ENCODE peak calls at places on chromosomes 12 and 14, in seven cellular contexts. One of them, this sample, is unnamed. For H3K36me3, the result is how much of the 10 kb centered on the place peaks cover.

GRCh38 chr14:53148612-53149202 is 4.4 kb downstream of the DDHD1 start:
- DNase-seq in astrocyte: no peak
- DNase-seq in upper lobe of left lung: no peak
- DNase-seq in brain microvascular endothelial cell: no peak
- DNase-seq in transverse colon: no peak
- DNase-seq in osteoblast: no peak
- DNase-seq in testis: no peak
- DNase-seq in this sample: no peak

GRCh38 chr14:56216631-56217379 is 98.6 kb downstream of the PELI2 start:
- DNase-seq in transverse colon: peak
- DNase-seq in testis: peak
- DNase-seq in astrocyte: peak
- DNase-seq in brain microvascular endothelial cell: no peak
- DNase-seq in upper lobe of left lung: peak
- DNase-seq in osteoblast: no peak
- DNase-seq in this sample: no peak

GRCh38 chr14:35279369-35279768 is 12.8 kb upstream of the PSMA6 start:
- DNase-seq in osteoblast: no peak
- DNase-seq in astrocyte: no peak
- DNase-seq in transverse colon: no peak
- DNase-seq in testis: no peak
- DNase-seq in upper lobe of left lung: no peak
- DNase-seq in brain microvascular endothelial cell: no peak
- DNase-seq in this sample: no peak

GRCh38 chr12:59067068-59067467 is 146.8 kb upstream of the LRIG3 start:
- DNase-seq in astrocyte: peak
- DNase-seq in osteoblast: no peak
- DNase-seq in brain microvascular endothelial cell: peak
- DNase-seq in transverse colon: no peak
- DNase-seq in upper lobe of left lung: no peak
- DNase-seq in testis: no peak
- DNase-seq in this sample: peak

GRCh38 chr12:122014781-122015180 is 6.9 kb upstream of the BCL7A start:
- DNase-seq in transverse colon: no peak
- DNase-seq in osteoblast: no peak
- DNase-seq in upper lobe of left lung: no peak
- DNase-seq in astrocyte: no peak
- DNase-seq in testis: no peak
- DNase-seq in brain microvascular endothelial cell: no peak
- DNase-seq in this sample: no peak

GRCh38 chr12:45349911-45350310 is 134.0 kb downstream of the ANO6 start:
- DNase-seq in upper lobe of left lung: no peak
- DNase-seq in osteoblast: peak
- DNase-seq in transverse colon: no peak
- DNase-seq in brain microvascular endothelial cell: no peak
- DNase-seq in astrocyte: no peak
- DNase-seq in testis: no peak
- DNase-seq in this sample: peak

GRCh38 chr12:124827588-124828184 is 36.0 kb downstream of the SCARB1 start:
- DNase-seq in upper lobe of left lung: no peak
- DNase-seq in testis: no peak
- DNase-seq in transverse colon: peak
- DNase-seq in osteoblast: peak
- DNase-seq in brain microvascular endothelial cell: no peak
- DNase-seq in astrocyte: no peak
- DNase-seq in this sample: no peak

GRCh38 chr12:94047781-94048567 is 100.4 kb upstream of the PLXNC1 start:
- DNase-seq in osteoblast: no peak
- DNase-seq in testis: no peak
- DNase-seq in brain microvascular endothelial cell: no peak
- DNase-seq in upper lobe of left lung: no peak
- DNase-seq in astrocyte: no peak
- DNase-seq in transverse colon: no peak
- DNase-seq in this sample: peak

GRCh38 chr12:128654462-128654861 is 169.3 kb downstream of the SLC15A4 start:
- DNase-seq in transverse colon: no peak
- DNase-seq in osteoblast: no peak
- DNase-seq in astrocyte: no peak
- DNase-seq in brain microvascular endothelial cell: no peak
- DNase-seq in testis: no peak
- DNase-seq in upper lobe of left lung: no peak
- DNase-seq in this sample: no peak

GRCh38 chr14:20487402-20487742 is 18.0 kb upstream of the RNASE10 start:
- DNase-seq in testis: no peak
- DNase-seq in osteoblast: no peak
- DNase-seq in astrocyte: no peak
- DNase-seq in transverse colon: no peak
- DNase-seq in brain microvascular endothelial cell: no peak
- DNase-seq in upper lobe of left lung: no peak
- DNase-seq in this sample: no peak
- TF ChIP-seq CTCF in testis: no peak
- TF ChIP-seq CTCF in osteoblast: no peak
- TF ChIP-seq CTCF in astrocyte: no peak
- TF ChIP-seq CTCF in transverse colon: no peak
- TF ChIP-seq CTCF in brain microvascular endothelial cell: no peak
- TF ChIP-seq CTCF in upper lobe of left lung: no peak
- TF ChIP-seq CTCF in this sample: peak

DNA sequence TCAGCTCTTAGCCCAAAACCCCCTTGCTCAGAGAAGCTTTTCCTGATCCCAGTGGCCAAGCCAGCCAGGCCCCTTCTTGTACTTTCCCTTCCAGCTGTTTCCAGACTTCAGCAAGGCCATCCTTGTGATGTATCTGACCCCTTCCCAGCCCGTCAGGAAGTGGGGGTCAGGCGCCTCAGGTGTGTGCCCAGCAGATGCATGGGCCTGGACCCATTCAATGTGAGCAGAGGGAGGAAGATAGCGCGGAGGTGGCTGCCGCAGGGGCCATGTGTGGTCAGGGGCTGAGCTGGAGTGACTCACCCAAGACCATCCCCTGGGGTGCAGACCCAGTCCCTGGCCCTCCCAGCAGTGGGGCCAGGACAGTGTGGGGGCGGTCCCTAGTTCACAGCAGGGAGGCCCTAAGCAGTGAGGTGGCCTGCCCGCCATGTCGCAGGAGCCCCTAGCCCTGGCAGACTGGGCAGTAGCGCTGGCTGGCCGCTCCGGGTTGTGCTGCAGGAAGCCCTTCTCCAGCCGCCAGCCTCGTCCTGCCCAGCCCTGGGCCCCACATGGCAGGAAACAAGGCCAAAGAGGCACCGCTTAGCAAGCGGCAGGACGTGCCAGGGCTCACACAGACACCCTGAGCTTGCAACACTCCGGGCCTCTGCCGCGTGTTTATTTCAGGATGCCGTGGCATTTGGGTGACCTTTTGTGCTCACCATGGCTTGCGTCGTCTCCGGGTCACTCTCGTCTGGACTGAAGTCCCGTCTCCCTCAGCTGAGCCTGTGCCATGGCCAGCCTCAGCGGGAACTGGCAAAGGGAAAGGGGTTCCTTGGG is 12.0 kb downstream of the ADSS1 start:
- DNase-seq in osteoblast: peak
- DNase-seq in astrocyte: no peak
- DNase-seq in brain microvascular endothelial cell: peak
- DNase-seq in upper lobe of left lung: peak
- DNase-seq in testis: peak
- DNase-seq in transverse colon: peak
- DNase-seq in this sample: peak
- H3K4me3 ChIP-seq in osteoblast: no peak
- H3K4me3 ChIP-seq in astrocyte: no peak
- H3K4me3 ChIP-seq in brain microvascular endothelial cell: no peak
- H3K4me3 ChIP-seq in upper lobe of left lung: no peak
- H3K4me3 ChIP-seq in testis: no peak
- H3K4me3 ChIP-seq in transverse colon: no peak
- H3K4me3 ChIP-seq in this sample: no peak

GRCh38 chr12:50452795-50453194 is 52.0 kb upstream of the DIP2B start:
- DNase-seq in osteoblast: no peak
- DNase-seq in transverse colon: no peak
- DNase-seq in upper lobe of left lung: no peak
- DNase-seq in brain microvascular endothelial cell: no peak
- DNase-seq in testis: no peak
- DNase-seq in astrocyte: no peak
- DNase-seq in this sample: no peak
- H3K36me3 ChIP-seq in osteoblast: under half
- H3K36me3 ChIP-seq in transverse colon: under half
- H3K36me3 ChIP-seq in upper lobe of left lung: under half
- H3K36me3 ChIP-seq in brain microvascular endothelial cell: under half
- H3K36me3 ChIP-seq in testis: under half
- H3K36me3 ChIP-seq in astrocyte: under half
- H3K36me3 ChIP-seq in this sample: under half

GRCh38 chr12:52319097-52319496 is 2.1 kb downstream of the KRT83 start:
- DNase-seq in transverse colon: no peak
- DNase-seq in astrocyte: no peak
- DNase-seq in upper lobe of left lung: peak
- DNase-seq in osteoblast: no peak
- DNase-seq in testis: no peak
- DNase-seq in brain microvascular endothelial cell: no peak
- DNase-seq in this sample: no peak
- TF ChIP-seq CTCF in transverse colon: no peak
- TF ChIP-seq CTCF in astrocyte: no peak
- TF ChIP-seq CTCF in upper lobe of left lung: no peak
- TF ChIP-seq CTCF in osteoblast: no peak
- TF ChIP-seq CTCF in testis: no peak
- TF ChIP-seq CTCF in brain microvascular endothelial cell: peak
- TF ChIP-seq CTCF in this sample: peak

DNA sequence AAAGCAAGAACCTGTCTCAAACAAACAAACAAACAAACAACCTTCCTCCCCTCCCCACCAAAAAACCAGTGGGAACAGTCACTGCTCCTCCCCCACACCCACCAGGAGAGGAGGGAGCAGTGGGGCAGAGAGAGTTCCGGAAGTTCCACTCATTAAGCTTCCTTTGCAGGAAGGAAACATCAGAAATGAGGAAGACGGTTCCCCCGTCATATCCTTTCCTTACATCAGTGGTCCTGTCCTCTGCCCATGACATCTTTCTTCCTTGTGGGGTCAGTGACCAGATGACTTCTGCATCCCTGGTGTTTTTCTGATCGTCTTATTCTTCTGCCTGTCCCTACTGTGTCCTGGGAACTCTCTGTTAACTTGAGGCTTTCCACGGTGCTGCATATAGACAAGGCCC is 40.8 kb upstream of the SPTLC2 start:
- DNase-seq in brain microvascular endothelial cell: no peak
- DNase-seq in osteoblast: no peak
- DNase-seq in transverse colon: no peak
- DNase-seq in testis: no peak
- DNase-seq in upper lobe of left lung: no peak
- DNase-seq in astrocyte: no peak
- DNase-seq in this sample: no peak
- H3K4me3 ChIP-seq in brain microvascular endothelial cell: no peak
- H3K4me3 ChIP-seq in osteoblast: no peak
- H3K4me3 ChIP-seq in transverse colon: no peak
- H3K4me3 ChIP-seq in testis: no peak
- H3K4me3 ChIP-seq in upper lobe of left lung: no peak
- H3K4me3 ChIP-seq in astrocyte: no peak
- H3K4me3 ChIP-seq in this sample: no peak

GRCh38 chr12:57099062-57099714 is 10.3 kb downstream of the NAB2 start:
- DNase-seq in transverse colon: no peak
- DNase-seq in brain microvascular endothelial cell: no peak
- DNase-seq in osteoblast: peak
- DNase-seq in testis: no peak
- DNase-seq in upper lobe of left lung: no peak
- DNase-seq in astrocyte: no peak
- DNase-seq in this sample: no peak
- H3K36me3 ChIP-seq in transverse colon: under half
- H3K36me3 ChIP-seq in brain microvascular endothelial cell: half or more
- H3K36me3 ChIP-seq in osteoblast: half or more
- H3K36me3 ChIP-seq in testis: under half
- H3K36me3 ChIP-seq in upper lobe of left lung: half or more
- H3K36me3 ChIP-seq in astrocyte: under half
- H3K36me3 ChIP-seq in this sample: under half

GRCh38 chr14:65940056-65940735 is 527.7 kb downstream of the FUT8 start:
- DNase-seq in testis: no peak
- DNase-seq in transverse colon: no peak
- DNase-seq in upper lobe of left lung: no peak
- DNase-seq in brain microvascular endothelial cell: no peak
- DNase-seq in osteoblast: no peak
- DNase-seq in astrocyte: no peak
- DNase-seq in this sample: peak
- TF ChIP-seq CTCF in testis: no peak
- TF ChIP-seq CTCF in transverse colon: no peak
- TF ChIP-seq CTCF in upper lobe of left lung: no peak
- TF ChIP-seq CTCF in brain microvascular endothelial cell: peak
- TF ChIP-seq CTCF in osteoblast: peak
- TF ChIP-seq CTCF in astrocyte: no peak
- TF ChIP-seq CTCF in this sample: no peak

GRCh38 chr12:3576891-3577290 is 85.9 kb downstream of the PRMT8 start:
- DNase-seq in testis: no peak
- DNase-seq in upper lobe of left lung: peak
- DNase-seq in osteoblast: no peak
- DNase-seq in astrocyte: no peak
- DNase-seq in transverse colon: no peak
- DNase-seq in brain microvascular endothelial cell: no peak
- DNase-seq in this sample: no peak
- H3K4me3 ChIP-seq in testis: no peak
- H3K4me3 ChIP-seq in upper lobe of left lung: no peak
- H3K4me3 ChIP-seq in osteoblast: no peak
- H3K4me3 ChIP-seq in astrocyte: no peak
- H3K4me3 ChIP-seq in transverse colon: no peak
- H3K4me3 ChIP-seq in brain microvascular endothelial cell: no peak
- H3K4me3 ChIP-seq in this sample: no peak

GRCh38 chr14:99447739-99448138 is 32.9 kb downstream of the SETD3 start:
- DNase-seq in astrocyte: no peak
- DNase-seq in upper lobe of left lung: no peak
- DNase-seq in transverse colon: no peak
- DNase-seq in testis: no peak
- DNase-seq in osteoblast: no peak
- DNase-seq in brain microvascular endothelial cell: no peak
- DNase-seq in this sample: no peak
- H3K36me3 ChIP-seq in astrocyte: under half
- H3K36me3 ChIP-seq in upper lobe of left lung: under half
- H3K36me3 ChIP-seq in transverse colon: under half
- H3K36me3 ChIP-seq in testis: under half
- H3K36me3 ChIP-seq in osteoblast: under half
- H3K36me3 ChIP-seq in brain microvascular endothelial cell: under half
- H3K36me3 ChIP-seq in this sample: under half

GRCh38 chr12:25970916-25971674 is 12.6 kb downstream of the RASSF8 start:
- DNase-seq in testis: no peak
- DNase-seq in astrocyte: no peak
- DNase-seq in upper lobe of left lung: no peak
- DNase-seq in osteoblast: no peak
- DNase-seq in transverse colon: no peak
- DNase-seq in brain microvascular endothelial cell: no peak
- DNase-seq in this sample: no peak
- TF ChIP-seq CTCF in testis: no peak
- TF ChIP-seq CTCF in astrocyte: peak
- TF ChIP-seq CTCF in upper lobe of left lung: no peak
- TF ChIP-seq CTCF in osteoblast: peak
- TF ChIP-seq CTCF in transverse colon: peak
- TF ChIP-seq CTCF in brain microvascular endothelial cell: peak
- TF ChIP-seq CTCF in this sample: peak

This sample was measured in bronchial epithelial cell.